ENCODE peak calls at places on chromosome 16, in nine cellular contexts. M is lung, T is nephron progenitor cell, N is osteocyte, L is NB4, C is BJ, H is upper lobe of right lung, P is uterus, Z is AG09319. V is an unnamed sample.

GRCh38 chr16:19559242-19559910 is 3.9 kb downstream of the VPS35L start:
- DNase-seq in M (no peak), T (peak), N (no peak), L (peak), C (no peak), H (no peak), P (no peak), Z (no peak), V (peak)

GRCh38 chr16:27400751-27401620 is 988 bp upstream of the IL21R start:
- DNase-seq in M (no peak), T (no peak), N (no peak), L (peak), C (peak), H (no peak), P (no peak), Z (no peak), V (no peak)

GRCh38 chr16:68311316-68311620 is 449 bp downstream of the PRMT7 start:
- DNase-seq in M (no peak), T (no peak), N (no peak), L (peak), C (no peak), H (no peak), P (no peak), Z (no peak), V (no peak)

GRCh38 chr16:55370762-55371482 is 46.9 kb downstream of the IRX6 start:
- DNase-seq in M (peak), T (peak), N (peak), L (peak), C (no peak), H (peak), P (peak), Z (no peak), V (no peak)

GRCh38 chr16:23317266-23317661 is 15.2 kb downstream of the SCNN1B start:
- DNase-seq in M (peak), T (no peak), N (no peak), L (no peak), C (no peak), H (peak), P (no peak), Z (no peak), V (no peak)

GRCh38 chr16:81005644-81006471 is 827 bp downstream of the CMC2 start:
- DNase-seq in M (no peak), T (peak), N (no peak), L (peak), C (no peak), H (no peak), P (no peak), Z (no peak), V (no peak)

GRCh38 chr16:11076259-11077018 is 132.1 kb downstream of the CLEC16A start:
- DNase-seq in M (no peak), T (peak), N (no peak), L (no peak), C (no peak), H (no peak), P (no peak), Z (no peak), V (no peak)

GRCh38 chr16:69494993-69495392 is 70.6 kb downstream of the CYB5B start:
- DNase-seq in M (peak), T (no peak), N (no peak), L (peak), C (no peak), H (no peak), P (no peak), Z (no peak), V (no peak)

GRCh38 chr16:70269471-70269870 is 17.7 kb upstream of the EXOSC6 start:
- DNase-seq in M (no peak), T (no peak), N (no peak), L (no peak), C (no peak), H (peak), P (no peak), Z (no peak), V (no peak)

GRCh38 chr16:27515874-27516353 is 33.8 kb downstream of the GTF3C1 start:
- DNase-seq in M (no peak), T (peak), N (no peak), L (peak), C (no peak), H (no peak), P (no peak), Z (no peak), V (no peak)

GRCh38 chr16:12639044-12639443 is 164.6 kb downstream of the CPPED1 start:
- DNase-seq in M (no peak), T (no peak), N (no peak), L (peak), C (peak), H (no peak), P (no peak), Z (no peak), V (no peak)

GRCh38 chr16:56013962-56014552 is 138.9 kb upstream of the CES5A start:
- DNase-seq in M (peak), T (peak), N (no peak), L (peak), C (no peak), H (peak), P (no peak), Z (no peak), V (no peak)

GRCh38 chr16:77359065-77359502 is 75.8 kb downstream of the ADAMTS18 start:
- DNase-seq in M (no peak), T (no peak), N (no peak), L (no peak), C (no peak), H (no peak), P (no peak), Z (no peak), V (no peak)

GRCh38 chr16:11175850-11176341 is 80.1 kb downstream of the SOCS1 start:
- DNase-seq in M (no peak), T (no peak), N (no peak), L (no peak), C (no peak), H (no peak), P (no peak), Z (no peak), V (no peak)

GRCh38 chr16:726188-726437 is 130 bp downstream of the CCDC78 start:
- DNase-seq in M (no peak), T (no peak), N (no peak), L (peak), C (no peak), H (no peak), P (no peak), Z (no peak), V (no peak)

GRCh38 chr16:27463741-27464662 is 62.0 kb downstream of the IL21R start:
- DNase-seq in M (no peak), T (no peak), N (no peak), L (no peak), C (no peak), H (no peak), P (no peak), Z (no peak), V (no peak)

GRCh38 chr16:89324056-89325010 is 106.8 kb downstream of the ZNF778 start:
- DNase-seq in M (no peak), T (no peak), N (no peak), L (no peak), C (no peak), H (peak), P (no peak), Z (no peak), V (no peak)

GRCh38 chr16:11843861-11844260 is 7.5 kb downstream of the RSL1D1 start:
- DNase-seq in M (no peak), T (no peak), N (no peak), L (no peak), C (no peak), H (no peak), P (no peak), Z (no peak), V (no peak)

GRCh38 chr16:75535901-75536300 is at the start of gene CHST5:
- DNase-seq in M (no peak), T (no peak), N (no peak), L (no peak), C (no peak), H (peak), P (no peak), Z (no peak), V (no peak)

GRCh38 chr16:55834044-55834443 is 1.1 kb upstream of the CES1 start:
- DNase-seq in M (no peak), T (no peak), N (no peak), L (peak), C (no peak), H (no peak), P (no peak), Z (no peak), V (no peak)

GRCh38 chr16:54056921-54057320 is 229.7 kb downstream of the IRX3 start:
- DNase-seq in M (no peak), T (no peak), N (no peak), L (peak), C (no peak), H (no peak), P (no peak), Z (no peak), V (no peak)

GRCh38 chr16:15894571-15895358 is 6.4 kb upstream of the CEP20 start:
- DNase-seq in M (no peak), T (no peak), N (no peak), L (peak), C (no peak), H (no peak), P (no peak), Z (no peak), V (no peak)

GRCh38 chr16:11666108-11667055 is 1.9 kb upstream of the SNN start:
- DNase-seq in M (no peak), T (no peak), N (no peak), L (no peak), C (no peak), H (no peak), P (no peak), Z (no peak), V (no peak)

GRCh38 chr16:53542283-53542682 is 39.3 kb upstream of the AKTIP start:
- DNase-seq in M (no peak), T (no peak), N (no peak), L (no peak), C (no peak), H (no peak), P (no peak), Z (no peak), V (no peak)

GRCh38 chr16:88967800-88968588 is 9.0 kb downstream of the CBFA2T3 start:
- DNase-seq in M (no peak), T (no peak), N (no peak), L (no peak), C (no peak), H (no peak), P (no peak), Z (no peak), V (no peak)

GRCh38 chr16:19284207-19284606 is 1.3 kb upstream of the CLEC19A start:
- DNase-seq in M (peak), T (no peak), N (no peak), L (no peak), C (no peak), H (peak), P (no peak), Z (no peak), V (no peak)

DNA sequence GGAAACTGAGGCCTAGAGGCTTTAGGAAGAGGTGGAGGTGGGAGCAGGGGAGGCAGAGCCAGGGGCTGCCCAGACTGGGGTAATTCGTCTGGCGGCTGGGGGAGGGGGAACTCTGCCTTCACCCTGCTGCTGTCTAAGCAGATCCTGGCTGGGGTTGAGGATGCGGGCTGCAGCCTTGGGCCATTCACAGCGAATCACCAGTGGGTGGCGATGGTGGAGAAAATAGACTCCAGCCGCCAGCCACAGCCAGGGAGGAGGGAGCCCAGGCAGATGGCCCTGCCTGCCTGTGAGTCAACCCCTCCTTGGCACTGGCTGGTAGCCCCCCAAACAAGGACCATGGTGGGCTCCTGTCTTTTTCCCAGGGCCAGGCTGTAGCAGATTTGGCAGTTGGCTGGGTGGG is 41.7 kb upstream of the CDH5 start:
- DNase-seq in M (no peak), T (peak), N (no peak), L (peak), C (no peak), H (no peak), P (no peak), Z (no peak), V (no peak)
- TF ChIP-seq CTCF in M (no peak), T (peak), N (peak), L (peak), C (no peak), H (no peak), P (no peak), Z (no peak), V (no peak)

DNA sequence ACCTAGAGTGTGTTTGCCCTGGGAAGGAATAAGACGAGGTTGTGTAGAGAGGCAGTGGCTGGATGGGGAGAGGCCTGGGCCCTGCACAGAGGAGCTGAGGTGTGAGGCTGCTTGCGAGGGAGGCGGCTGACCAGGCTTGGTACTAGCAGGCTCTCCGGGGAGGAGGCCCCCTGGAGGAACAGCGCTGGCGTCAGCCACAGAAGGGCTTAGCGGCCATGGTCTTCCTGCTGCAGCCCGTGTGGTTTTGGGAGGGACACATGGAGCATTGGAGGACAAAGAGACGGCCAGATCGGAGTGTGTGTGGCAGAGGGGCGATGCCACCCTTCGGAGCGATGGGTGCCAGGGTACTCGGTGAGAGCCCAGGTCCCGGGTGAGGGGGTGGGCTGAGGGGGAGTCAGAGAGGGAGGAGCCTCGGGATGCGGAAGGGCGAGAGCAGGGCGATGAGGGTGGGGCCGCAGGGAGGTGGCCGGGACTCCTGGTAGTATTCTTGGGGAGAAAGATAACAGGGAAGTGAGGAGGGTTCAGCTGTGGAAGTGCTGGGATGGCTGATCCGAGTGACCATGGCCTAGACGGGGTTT is 8.2 kb downstream of the BANP start:
- DNase-seq in M (no peak), T (no peak), N (no peak), L (peak), C (no peak), H (peak), P (no peak), Z (no peak), V (no peak)
- TF ChIP-seq CTCF in M (no peak), T (no peak), N (no peak), L (no peak), C (no peak), H (no peak), P (no peak), Z (no peak), V (no peak)

GRCh38 chr16:85567101-85567866 is 45.8 kb upstream of the GSE1 start:
- DNase-seq in M (no peak), T (no peak), N (no peak), L (peak), C (no peak), H (no peak), P (no peak), Z (no peak), V (no peak)
- TF ChIP-seq CTCF in M (no peak), T (no peak), N (no peak), L (no peak), C (no peak), H (no peak), P (no peak), Z (no peak), V (no peak)

GRCh38 chr16:20674684-20675487 is 22.6 kb downstream of the ACSM1 start:
- DNase-seq in M (no peak), T (peak), N (no peak), L (peak), C (no peak), H (no peak), P (peak), Z (no peak), V (no peak)

GRCh38 chr16:20676268-20676828 is 21.1 kb downstream of the ACSM1 start:
- DNase-seq in M (no peak), T (no peak), N (no peak), L (peak), C (no peak), H (no peak), P (peak), Z (no peak), V (no peak)

GRCh38 chr16:20678242-20678641 is 19.2 kb downstream of the ACSM1 start:
- DNase-seq in M (no peak), T (no peak), N (no peak), L (no peak), C (no peak), H (no peak), P (no peak), Z (no peak), V (no peak)

GRCh38 chr16:20675488-20676267 is 21.8 kb downstream of the ACSM1 start:
- DNase-seq in M (peak), T (no peak), N (no peak), L (no peak), C (no peak), H (no peak), P (peak), Z (no peak), V (no peak)

DNA sequence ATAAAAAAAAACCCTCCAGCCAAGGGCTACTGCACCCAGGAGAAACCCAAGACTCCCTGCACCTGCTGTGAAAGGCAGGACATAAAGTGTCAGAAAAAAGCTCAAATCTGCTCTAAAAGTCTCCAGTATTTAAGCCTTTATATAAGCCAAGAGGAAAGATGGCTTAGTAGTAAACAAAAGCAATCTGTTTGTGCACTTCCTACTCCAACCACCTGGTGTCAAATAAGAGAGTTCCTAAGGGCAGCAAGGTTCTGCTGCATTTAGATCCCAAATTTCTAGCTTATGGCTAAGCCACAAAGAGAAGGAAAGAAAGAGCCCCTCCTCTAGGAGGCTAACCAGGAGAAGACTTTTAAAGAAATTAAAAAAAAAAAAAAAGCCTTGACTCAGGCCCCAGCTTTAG is 20.6 kb downstream of the ACSM1 start:
- DNase-seq in M (no peak), T (no peak), N (no peak), L (no peak), C (no peak), H (no peak), P (no peak), Z (no peak), V (no peak)
- TF ChIP-seq CTCF in M (no peak), T (no peak), N (no peak), L (no peak), C (no peak), H (no peak), P (no peak), Z (no peak), V (no peak)

DNA sequence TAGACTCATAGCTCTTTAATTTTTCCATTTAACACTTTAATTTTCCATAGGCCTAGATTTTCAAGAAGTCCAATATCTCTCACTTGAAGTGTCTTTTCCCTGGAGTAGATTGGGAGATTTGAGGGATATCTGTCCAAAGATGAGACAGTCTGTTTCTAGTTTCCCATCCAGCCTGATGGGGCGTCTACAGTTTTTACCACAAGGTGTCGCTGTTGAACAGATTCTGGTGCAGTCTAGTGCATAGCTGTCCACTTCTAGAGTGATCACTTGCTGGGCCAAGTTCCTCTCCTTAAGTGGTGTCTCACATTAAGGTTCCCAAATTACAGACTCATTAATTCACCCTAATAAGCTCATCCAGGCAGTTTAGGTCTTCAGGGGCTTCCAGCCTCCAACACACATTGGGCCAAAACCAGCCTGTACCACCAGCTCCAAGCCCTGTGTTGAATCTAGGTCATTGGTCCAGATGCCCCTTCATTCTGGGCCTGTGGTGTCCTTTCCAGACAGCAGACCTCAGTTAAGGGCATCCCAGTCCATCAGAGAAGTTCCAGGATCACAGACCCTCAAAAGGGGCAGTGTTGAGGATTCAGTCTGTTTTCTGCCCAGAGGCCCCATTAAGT is 9.4 kb downstream of the SNX20 start:
- DNase-seq in M (no peak), T (peak), N (no peak), L (peak), C (no peak), H (no peak), P (no peak), Z (no peak), V (no peak)
- TF ChIP-seq CTCF in M (no peak), T (peak), N (peak), L (peak), C (peak), H (peak), P (no peak), Z (peak), V (peak)

GRCh38 chr16:6615661-6616060 is 717.0 kb upstream of the RBFOX1 start:
- DNase-seq in M (no peak), T (no peak), N (no peak), L (no peak), C (no peak), H (no peak), P (no peak), Z (no peak), V (no peak)

GRCh38 chr16:6616746-6617145 is 715.9 kb upstream of the RBFOX1 start:
- DNase-seq in M (no peak), T (no peak), N (no peak), L (no peak), C (no peak), H (no peak), P (no peak), Z (no peak), V (no peak)

DNA sequence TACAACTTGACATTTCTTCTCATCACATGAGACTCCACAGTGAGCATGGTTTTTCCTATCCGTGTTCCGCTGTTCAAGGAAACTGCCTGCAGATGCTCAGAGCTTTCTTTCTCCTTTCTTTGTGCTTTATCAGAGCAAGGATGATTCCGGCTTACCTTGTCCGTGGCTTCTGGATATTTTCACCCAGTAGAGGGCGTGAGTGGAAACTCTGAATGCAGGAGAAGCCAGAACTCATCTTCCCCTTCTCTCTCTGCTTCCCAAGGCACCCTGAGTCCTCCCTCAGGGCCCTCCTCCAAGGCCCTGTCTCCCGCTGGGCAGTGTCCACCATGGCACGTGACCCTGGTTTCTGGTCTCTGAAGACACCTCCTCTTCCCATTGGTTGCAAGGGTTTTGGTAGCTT is 721.1 kb upstream of the RBFOX1 start:
- DNase-seq in M (no peak), T (no peak), N (no peak), L (peak), C (no peak), H (no peak), P (no peak), Z (no peak), V (no peak)
- TF ChIP-seq CTCF in M (no peak), T (no peak), N (no peak), L (peak), C (no peak), H (no peak), P (no peak), Z (no peak), V (no peak)

DNA sequence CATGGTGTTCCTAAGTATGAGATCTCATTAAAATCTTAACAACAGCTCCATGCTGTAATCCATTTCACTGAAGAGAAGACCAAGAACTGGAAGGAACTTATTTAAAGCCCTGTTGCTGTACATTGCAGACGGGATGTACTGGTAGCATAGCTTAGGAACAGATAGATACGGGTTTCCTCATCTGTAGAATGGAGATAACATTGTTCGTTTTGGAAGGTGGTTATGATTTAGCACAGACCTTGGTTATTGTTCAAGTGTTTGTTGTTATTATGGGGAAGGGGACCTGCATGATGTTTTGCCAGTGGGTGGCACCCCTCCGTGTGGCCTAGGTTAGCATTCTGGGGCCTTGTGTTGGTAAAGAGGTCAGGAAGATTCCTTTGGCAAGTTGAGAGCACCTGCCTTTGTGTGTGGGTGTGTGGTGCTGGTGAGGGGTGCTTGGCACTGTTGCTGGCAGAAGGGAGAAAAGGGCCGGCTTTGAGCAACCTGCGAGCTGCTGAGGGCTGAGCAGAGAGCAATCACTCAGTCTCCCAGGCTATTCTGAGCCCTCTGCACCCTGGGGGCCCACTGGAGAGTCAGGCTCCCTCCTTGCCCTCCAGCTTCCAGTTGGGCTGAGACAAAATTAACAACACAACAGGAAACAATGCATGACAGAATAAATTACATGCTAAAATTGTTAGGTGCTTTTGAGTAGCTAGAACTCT is 2.3 kb downstream of the TAOK2 start:
- DNase-seq in M (no peak), T (no peak), N (no peak), L (no peak), C (no peak), H (no peak), P (no peak), Z (no peak), V (no peak)
- TF ChIP-seq CTCF in M (no peak), T (no peak), N (no peak), L (no peak), C (no peak), H (no peak), P (no peak), Z (no peak), V (no peak)

V was measured in AG04450.